ENCODE peak calls at places on chromosomes 4 and X, in four cellular contexts. K is HEK293T, V is posterior vena cava, H is RPMI7951. X is an unnamed sample.

GRCh38 chrX:67545772-67546495 is 2.1 kb downstream of the AR start:
- DNase-seq in K (no peak), V (peak; percentile 84), H (peak; percentile 43), X (no peak)

GRCh38 chr4:38386011-38386551 is 277.9 kb upstream of the KLF3 start:
- DNase-seq in K (no peak), V (no peak), H (no peak), X (no peak)

GRCh38 chrX:70087857-70088256 is 25.6 kb downstream of the OTUD6A start:
- DNase-seq in K (no peak), V (no peak), H (peak; percentile 11), X (peak; percentile 12)

GRCh38 chr4:99755223-99755944 is 61.2 kb upstream of the DAPP1 start:
- DNase-seq in K (no peak), V (no peak), H (no peak), X (no peak)

GRCh38 chr4:26048378-26048882 is 134.4 kb downstream of the SMIM20 start:
- DNase-seq in K (no peak), V (peak; percentile 87), H (peak; percentile 33), X (no peak)

GRCh38 chr4:78065514-78066192 is 8.5 kb downstream of the FRAS1 start:
- DNase-seq in K (peak; percentile 14), V (no peak), H (no peak), X (no peak)

GRCh38 chrX:131955099-131955777 is 67.9 kb upstream of the STK26 start:
- DNase-seq in K (no peak), V (no peak), H (no peak), X (no peak)

GRCh38 chrX:63050225-63050624 is 300.9 kb downstream of the SPIN4 start:
- DNase-seq in K (no peak), V (no peak), H (no peak), X (no peak)

GRCh38 chr4:17142232-17142711 is 243.8 kb upstream of the LDB2 start:
- DNase-seq in K (no peak), V (no peak), H (peak; percentile 98), X (peak; percentile 72)

GRCh38 chr4:74539043-74539790 is 94.3 kb downstream of the AREG start:
- DNase-seq in K (no peak), V (no peak), H (no peak), X (no peak)

GRCh38 chrX:1386338-1387127 is 5.4 kb downstream of the SLC25A6 start:
- DNase-seq in K (no peak), V (peak; percentile 79), H (no peak), X (no peak)

GRCh38 chr4:169975837-169976796 is 50.1 kb downstream of the MFAP3L start:
- DNase-seq in K (no peak), V (no peak), H (no peak), X (no peak)

GRCh38 chr4:145865274-145865941 is 73.2 kb downstream of the ZNF827 start:
- DNase-seq in K (no peak), V (no peak), H (no peak), X (no peak)

GRCh38 chrX:68193234-68193633 is 240.1 kb downstream of the OPHN1 start:
- DNase-seq in K (no peak), V (no peak), H (no peak), X (no peak)

GRCh38 chr4:37693450-37694190 is 7.4 kb upstream of the RELL1 start:
- DNase-seq in K (no peak), V (no peak), H (peak; percentile 84), X (no peak)

GRCh38 chr4:41880840-41881831 is 54.1 kb upstream of the TMEM33 start:
- DNase-seq in K (no peak), V (peak; percentile 80), H (no peak), X (no peak)

GRCh38 chrX:13387656-13388421 is 68.0 kb upstream of the ATXN3L start:
- DNase-seq in K (no peak), V (no peak), H (peak; percentile 79), X (no peak)

GRCh38 chr4:102429553-102429952 is 71.6 kb upstream of the NFKB1 start:
- DNase-seq in K (no peak), V (no peak), H (peak; percentile 88), X (no peak)

GRCh38 chrX:100411802-100412333 is 1.8 kb upstream of the PCDH19 start:
- DNase-seq in K (no peak), V (no peak), H (no peak), X (no peak)

GRCh38 chr4:8592366-8593267 is at the start of gene CPZ:
- DNase-seq in K (no peak), V (no peak), H (peak; percentile 50), X (no peak)

GRCh38 chr4:9943761-9944160 is 77.5 kb downstream of the SLC2A9 start:
- DNase-seq in K (no peak), V (no peak), H (no peak), X (no peak)

GRCh38 chr4:183658362-183659028 is 490 bp downstream of the RWDD4 start:
- DNase-seq in K (no peak), V (no peak), H (peak; percentile 7), X (peak; percentile 29)

GRCh38 chr4:174716986-174717770 is 111.9 kb downstream of the GLRA3 start:
- DNase-seq in K (no peak), V (no peak), H (no peak), X (peak; percentile 60)

GRCh38 chr4:7383251-7383650 is 51.5 kb downstream of the PSAPL1 start:
- DNase-seq in K (no peak), V (no peak), H (no peak), X (no peak)

GRCh38 chr4:107500551-107500950 is 219.5 kb downstream of the PAPSS1 start:
- DNase-seq in K (no peak), V (no peak), H (no peak), X (no peak)

GRCh38 chr4:37666625-37667071 is 19.5 kb downstream of the RELL1 start:
- DNase-seq in K (no peak), V (no peak), H (peak; percentile 77), X (no peak)

GRCh38 chrX:153582896-153583295 is 16.0 kb downstream of the CCNQ start:
- DNase-seq in K (no peak), V (no peak), H (peak; percentile 43), X (peak; percentile 33)